ENCODE peak calls at places on chromosome 10, in five cellular contexts. One of them, this sample, is unnamed.

GRCh38 chr10:6776170-6776569 is 196.1 kb upstream of the PRKCQ start:
- DNase-seq in transverse colon: no peak
- DNase-seq in heart right ventricle: no peak
- DNase-seq in fibroblast of pulmonary artery: no peak
- DNase-seq in endothelial cell of umbilical vein: no peak
- DNase-seq in this sample: no peak

GRCh38 chr10:13724484-13724883 is 137.7 kb downstream of the PRPF18 start:
- DNase-seq in transverse colon: no peak
- DNase-seq in fibroblast of pulmonary artery: no peak
- DNase-seq in endothelial cell of umbilical vein: no peak
- DNase-seq in heart right ventricle: peak; percentile 68
- DNase-seq in this sample: no peak

GRCh38 chr10:27072436-27073114 is 27.7 kb downstream of the ANKRD26 start:
- DNase-seq in fibroblast of pulmonary artery: peak; percentile 1
- DNase-seq in heart right ventricle: no peak
- DNase-seq in endothelial cell of umbilical vein: no peak
- DNase-seq in transverse colon: no peak
- DNase-seq in this sample: no peak

GRCh38 chr10:29881336-29881751 is 178.0 kb downstream of the JCAD start:
- DNase-seq in transverse colon: no peak
- DNase-seq in fibroblast of pulmonary artery: peak; percentile 49
- DNase-seq in endothelial cell of umbilical vein: no peak
- DNase-seq in heart right ventricle: peak; percentile 28
- DNase-seq in this sample: no peak

GRCh38 chr10:113454341-113455061 is 98.4 kb upstream of the HABP2 start:
- DNase-seq in heart right ventricle: peak; percentile 27
- DNase-seq in endothelial cell of umbilical vein: peak; percentile 36
- DNase-seq in transverse colon: peak; percentile 46
- DNase-seq in fibroblast of pulmonary artery: peak; percentile 42
- DNase-seq in this sample: no peak

GRCh38 chr10:104333728-104334373 is 4.4 kb downstream of the ITPRIP start:
- DNase-seq in endothelial cell of umbilical vein: no peak
- DNase-seq in heart right ventricle: no peak
- DNase-seq in fibroblast of pulmonary artery: no peak
- DNase-seq in transverse colon: no peak
- DNase-seq in this sample: no peak

GRCh38 chr10:91643700-91644099 is 10.8 kb upstream of the PPP1R3C start:
- DNase-seq in transverse colon: no peak
- DNase-seq in heart right ventricle: no peak
- DNase-seq in fibroblast of pulmonary artery: peak; percentile 39
- DNase-seq in endothelial cell of umbilical vein: no peak
- DNase-seq in this sample: no peak

GRCh38 chr10:30858499-30858898 is 173.2 kb downstream of the ZNF438 start:
- DNase-seq in endothelial cell of umbilical vein: peak; percentile 91
- DNase-seq in transverse colon: no peak
- DNase-seq in fibroblast of pulmonary artery: peak; percentile 87
- DNase-seq in heart right ventricle: no peak
- DNase-seq in this sample: no peak

GRCh38 chr10:79055892-79056291 is 12.9 kb upstream of the ZMIZ1 start:
- DNase-seq in fibroblast of pulmonary artery: no peak
- DNase-seq in transverse colon: no peak
- DNase-seq in heart right ventricle: no peak
- DNase-seq in endothelial cell of umbilical vein: no peak
- DNase-seq in this sample: no peak

GRCh38 chr10:101617102-101617823 is 29.1 kb downstream of the DPCD start:
- DNase-seq in endothelial cell of umbilical vein: no peak
- DNase-seq in heart right ventricle: no peak
- DNase-seq in fibroblast of pulmonary artery: no peak
- DNase-seq in transverse colon: no peak
- DNase-seq in this sample: no peak

GRCh38 chr10:79215531-79215930 is 131.7 kb upstream of the PPIF start:
- DNase-seq in transverse colon: no peak
- DNase-seq in heart right ventricle: no peak
- DNase-seq in endothelial cell of umbilical vein: no peak
- DNase-seq in fibroblast of pulmonary artery: no peak
- DNase-seq in this sample: no peak

GRCh38 chr10:11841375-11841774 is 18.2 kb downstream of the PROSER2 start:
- DNase-seq in heart right ventricle: no peak
- DNase-seq in transverse colon: no peak
- DNase-seq in endothelial cell of umbilical vein: no peak
- DNase-seq in fibroblast of pulmonary artery: no peak
- DNase-seq in this sample: no peak

GRCh38 chr10:96833220-96834001 is 1.3 kb downstream of the LCOR start:
- DNase-seq in endothelial cell of umbilical vein: peak; percentile 48
- DNase-seq in transverse colon: peak; percentile 37
- DNase-seq in fibroblast of pulmonary artery: peak; percentile 55
- DNase-seq in heart right ventricle: peak; percentile 15
- DNase-seq in this sample: no peak

GRCh38 chr10:132459252-132460028 is 62.4 kb downstream of the PWWP2B start:
- DNase-seq in transverse colon: peak; percentile 71
- DNase-seq in fibroblast of pulmonary artery: no peak
- DNase-seq in endothelial cell of umbilical vein: no peak
- DNase-seq in heart right ventricle: no peak
- DNase-seq in this sample: peak; percentile 36

GRCh38 chr10:89466599-89467035 is 52.2 kb downstream of the IFIT5 start:
- DNase-seq in heart right ventricle: no peak
- DNase-seq in transverse colon: no peak
- DNase-seq in fibroblast of pulmonary artery: peak; percentile 64
- DNase-seq in endothelial cell of umbilical vein: peak; percentile 31
- DNase-seq in this sample: no peak

GRCh38 chr10:32964261-32964660 is 6.2 kb upstream of the ITGB1 start:
- DNase-seq in endothelial cell of umbilical vein: no peak
- DNase-seq in heart right ventricle: no peak
- DNase-seq in transverse colon: no peak
- DNase-seq in fibroblast of pulmonary artery: no peak
- DNase-seq in this sample: no peak

GRCh38 chr10:8485032-8485431 is 430.5 kb downstream of the GATA3 start:
- DNase-seq in fibroblast of pulmonary artery: no peak
- DNase-seq in heart right ventricle: no peak
- DNase-seq in endothelial cell of umbilical vein: no peak
- DNase-seq in transverse colon: no peak
- DNase-seq in this sample: no peak

GRCh38 chr10:49115015-49115795 is at the start of gene VSTM4:
- DNase-seq in endothelial cell of umbilical vein: peak; percentile 20
- DNase-seq in transverse colon: no peak
- DNase-seq in fibroblast of pulmonary artery: peak; percentile 39
- DNase-seq in heart right ventricle: peak; percentile 41
- DNase-seq in this sample: no peak

GRCh38 chr10:35391954-35392262 is 55.6 kb downstream of the CCNY start:
- DNase-seq in endothelial cell of umbilical vein: no peak
- DNase-seq in heart right ventricle: no peak
- DNase-seq in fibroblast of pulmonary artery: no peak
- DNase-seq in transverse colon: no peak
- DNase-seq in this sample: no peak

GRCh38 chr10:110527731-110528171 is 30.0 kb downstream of the DUSP5 start:
- DNase-seq in transverse colon: no peak
- DNase-seq in heart right ventricle: no peak
- DNase-seq in endothelial cell of umbilical vein: peak; percentile 82
- DNase-seq in fibroblast of pulmonary artery: peak; percentile 90
- DNase-seq in this sample: no peak

GRCh38 chr10:47401874-47402645 is 18.0 kb upstream of the ZNF488 start:
- DNase-seq in transverse colon: no peak
- DNase-seq in endothelial cell of umbilical vein: no peak
- DNase-seq in fibroblast of pulmonary artery: no peak
- DNase-seq in heart right ventricle: no peak
- DNase-seq in this sample: no peak

GRCh38 chr10:130686680-130687300 is 550.6 kb downstream of the GLRX3 start:
- DNase-seq in fibroblast of pulmonary artery: no peak
- DNase-seq in heart right ventricle: no peak
- DNase-seq in transverse colon: no peak
- DNase-seq in endothelial cell of umbilical vein: no peak
- DNase-seq in this sample: no peak
- TF ChIP-seq CTCF in fibroblast of pulmonary artery: no peak
- TF ChIP-seq CTCF in heart right ventricle: peak; percentile 37
- TF ChIP-seq CTCF in transverse colon: no peak
- TF ChIP-seq CTCF in endothelial cell of umbilical vein: no peak
- TF ChIP-seq CTCF in this sample: no peak

GRCh38 chr10:75111906-75112703 is 649 bp downstream of the SAMD8 start:
- DNase-seq in endothelial cell of umbilical vein: peak; percentile 66
- DNase-seq in heart right ventricle: peak; percentile 54
- DNase-seq in transverse colon: peak; percentile 63
- DNase-seq in fibroblast of pulmonary artery: peak; percentile 50
- DNase-seq in this sample: no peak
- TF ChIP-seq CTCF in endothelial cell of umbilical vein: no peak
- TF ChIP-seq CTCF in heart right ventricle: no peak
- TF ChIP-seq CTCF in transverse colon: no peak
- TF ChIP-seq CTCF in fibroblast of pulmonary artery: no peak
- TF ChIP-seq CTCF in this sample: no peak

DNA sequence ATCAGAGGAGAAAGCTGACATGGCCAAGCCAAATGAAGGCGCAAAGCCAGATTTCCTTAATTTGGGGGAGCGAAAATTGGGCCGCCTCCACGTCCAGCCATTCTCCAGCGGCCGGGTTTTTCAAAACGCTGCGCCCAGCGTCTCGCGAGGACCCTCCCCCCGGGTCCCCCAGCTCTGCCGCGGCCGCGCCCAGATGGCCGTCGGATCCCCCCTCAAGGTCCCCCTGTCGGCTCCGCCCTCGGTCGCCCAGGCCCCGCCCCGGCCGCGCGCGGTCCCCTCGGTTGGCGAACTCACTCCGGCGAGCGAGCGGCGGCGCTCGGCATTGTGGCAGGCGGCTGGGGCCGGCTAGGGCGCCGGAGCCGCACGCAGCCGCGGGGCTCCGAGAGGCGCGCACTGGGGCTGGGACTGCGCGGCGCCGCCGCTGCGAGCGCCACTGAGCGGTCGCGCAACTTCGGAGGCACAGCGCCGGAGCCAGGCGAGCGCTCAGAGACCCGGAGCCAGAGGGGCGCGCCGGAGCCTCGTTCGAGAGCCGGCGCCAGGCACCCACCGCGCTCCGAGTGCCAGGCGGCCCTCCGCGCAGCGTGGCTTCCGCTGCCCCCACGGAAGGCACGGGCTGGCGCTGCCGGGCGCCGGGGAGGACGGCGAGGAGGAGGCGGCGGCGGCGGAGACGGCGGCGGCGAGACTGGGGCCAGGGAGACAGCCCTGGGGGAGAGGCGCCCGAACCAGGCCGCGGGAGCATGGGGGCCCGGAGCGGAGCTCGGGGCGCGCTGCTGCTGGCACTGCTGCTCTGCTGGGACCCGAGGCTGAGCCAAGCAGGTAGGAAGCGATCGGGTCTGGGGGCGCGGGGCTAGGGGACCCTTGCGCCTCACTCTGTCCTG is at the start of gene UNC5B:
- DNase-seq in endothelial cell of umbilical vein: peak; percentile 80
- DNase-seq in fibroblast of pulmonary artery: peak; percentile 89
- DNase-seq in transverse colon: peak; percentile 89
- DNase-seq in heart right ventricle: peak; percentile 92
- DNase-seq in this sample: no peak
- TF ChIP-seq CTCF in endothelial cell of umbilical vein: peak; percentile 19
- TF ChIP-seq CTCF in fibroblast of pulmonary artery: no peak
- TF ChIP-seq CTCF in transverse colon: peak; percentile 43
- TF ChIP-seq CTCF in heart right ventricle: peak; percentile 31
- TF ChIP-seq CTCF in this sample: peak; percentile 11

GRCh38 chr10:71062156-71062555 is 150.2 kb upstream of the UNC5B start:
- DNase-seq in fibroblast of pulmonary artery: no peak
- DNase-seq in heart right ventricle: no peak
- DNase-seq in transverse colon: no peak
- DNase-seq in endothelial cell of umbilical vein: no peak
- DNase-seq in this sample: no peak

GRCh38 chr10:71065659-71066058 is 146.7 kb upstream of the UNC5B start:
- DNase-seq in endothelial cell of umbilical vein: no peak
- DNase-seq in heart right ventricle: no peak
- DNase-seq in transverse colon: no peak
- DNase-seq in fibroblast of pulmonary artery: no peak
- DNase-seq in this sample: no peak

GRCh38 chr10:71063431-71063830 is 148.9 kb upstream of the UNC5B start:
- DNase-seq in heart right ventricle: no peak
- DNase-seq in endothelial cell of umbilical vein: no peak
- DNase-seq in fibroblast of pulmonary artery: no peak
- DNase-seq in transverse colon: no peak
- DNase-seq in this sample: no peak

GRCh38 chr10:71066600-71066999 is 145.8 kb upstream of the UNC5B start:
- DNase-seq in fibroblast of pulmonary artery: no peak
- DNase-seq in transverse colon: no peak
- DNase-seq in heart right ventricle: no peak
- DNase-seq in endothelial cell of umbilical vein: no peak
- DNase-seq in this sample: no peak

GRCh38 chr10:71064413-71065118 is 147.8 kb upstream of the UNC5B start:
- DNase-seq in transverse colon: no peak
- DNase-seq in heart right ventricle: peak; percentile 67
- DNase-seq in endothelial cell of umbilical vein: no peak
- DNase-seq in fibroblast of pulmonary artery: no peak
- DNase-seq in this sample: no peak
- TF ChIP-seq CTCF in transverse colon: no peak
- TF ChIP-seq CTCF in heart right ventricle: peak; percentile 24
- TF ChIP-seq CTCF in endothelial cell of umbilical vein: no peak
- TF ChIP-seq CTCF in fibroblast of pulmonary artery: no peak
- TF ChIP-seq CTCF in this sample: no peak

GRCh38 chr10:74365109-74365508 is 214.1 kb downstream of the ADK start:
- DNase-seq in transverse colon: no peak
- DNase-seq in heart right ventricle: no peak
- DNase-seq in fibroblast of pulmonary artery: no peak
- DNase-seq in endothelial cell of umbilical vein: no peak
- DNase-seq in this sample: no peak
- TF ChIP-seq CTCF in transverse colon: no peak
- TF ChIP-seq CTCF in heart right ventricle: no peak
- TF ChIP-seq CTCF in fibroblast of pulmonary artery: no peak
- TF ChIP-seq CTCF in endothelial cell of umbilical vein: no peak
- TF ChIP-seq CTCF in this sample: no peak

DNA sequence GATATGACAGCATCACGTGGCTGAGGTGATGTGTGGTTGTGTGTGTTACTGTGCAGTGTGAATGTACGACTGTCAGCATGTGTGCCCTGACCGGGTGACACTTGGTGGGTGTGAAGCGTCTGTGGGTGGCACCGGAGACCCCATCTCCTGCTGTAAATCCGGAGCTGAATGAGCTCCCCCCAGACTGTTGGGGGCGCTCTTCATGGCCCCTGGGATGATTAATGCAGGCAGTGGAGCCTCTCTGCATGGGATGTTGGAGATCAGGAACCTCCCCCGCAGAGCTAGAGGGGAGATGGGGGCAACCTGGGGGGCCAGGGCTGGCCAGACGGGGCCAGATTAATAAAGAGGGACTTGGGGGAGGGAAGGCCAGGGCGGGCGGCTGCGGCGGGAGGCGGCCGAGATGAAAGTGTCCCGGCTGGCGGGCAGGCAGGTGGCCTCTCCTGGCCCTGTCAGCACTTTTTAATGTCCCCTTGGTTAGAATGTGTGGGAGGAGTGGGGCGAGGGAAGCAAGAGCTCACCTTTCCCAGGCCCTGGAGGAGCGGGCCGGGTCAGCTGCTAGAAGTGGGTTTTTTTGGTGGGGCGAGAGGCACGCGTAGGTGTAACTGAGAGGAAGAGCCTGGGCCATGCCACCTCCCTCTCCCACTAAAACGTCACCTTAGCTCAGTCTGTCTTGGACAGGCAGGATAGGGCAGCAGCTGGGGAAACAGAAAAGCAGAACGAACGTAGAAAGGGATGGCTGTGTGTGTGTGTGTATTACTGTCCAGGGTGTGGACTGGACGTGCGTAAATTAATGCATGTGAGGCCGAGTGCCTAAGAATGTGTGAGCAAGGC is 34.2 kb downstream of the HIF1AN start:
- DNase-seq in transverse colon: no peak
- DNase-seq in fibroblast of pulmonary artery: no peak
- DNase-seq in heart right ventricle: no peak
- DNase-seq in endothelial cell of umbilical vein: no peak
- DNase-seq in this sample: no peak
- TF ChIP-seq CTCF in transverse colon: no peak
- TF ChIP-seq CTCF in fibroblast of pulmonary artery: no peak
- TF ChIP-seq CTCF in heart right ventricle: no peak
- TF ChIP-seq CTCF in endothelial cell of umbilical vein: no peak
- TF ChIP-seq CTCF in this sample: no peak

This sample was measured in CD14-positive monocyte.